ENCODE peak calls at places on chromosomes 3 and 15, in seven cellular contexts. One of them, this sample, is unnamed.

GRCh38 chr3:102643546-102643945 is 208.7 kb downstream of the ZPLD1 start:
- DNase-seq in astrocyte of the cerebellum: no peak
- DNase-seq in BJ: no peak
- DNase-seq in endodermal cell: no peak
- DNase-seq in osteoblast: no peak
- DNase-seq in HFFc6: no peak
- DNase-seq in SK-N-SH: no peak
- DNase-seq in this sample: no peak

GRCh38 chr15:60733196-60733595 is 254.3 kb upstream of the ICE2 start:
- DNase-seq in BJ: no peak
- DNase-seq in SK-N-SH: no peak
- DNase-seq in astrocyte of the cerebellum: no peak
- DNase-seq in endodermal cell: no peak
- DNase-seq in HFFc6: no peak
- DNase-seq in osteoblast: no peak
- DNase-seq in this sample: no peak

GRCh38 chr3:129606522-129607390 is at the start of gene PLXND1:
- DNase-seq in endodermal cell: peak
- DNase-seq in osteoblast: peak
- DNase-seq in HFFc6: peak
- DNase-seq in SK-N-SH: peak
- DNase-seq in BJ: no peak
- DNase-seq in astrocyte of the cerebellum: no peak
- DNase-seq in this sample: peak

GRCh38 chr15:22995786-22996185 is 15.6 kb upstream of the CYFIP1 start:
- DNase-seq in endodermal cell: peak
- DNase-seq in HFFc6: no peak
- DNase-seq in SK-N-SH: no peak
- DNase-seq in astrocyte of the cerebellum: no peak
- DNase-seq in osteoblast: no peak
- DNase-seq in BJ: no peak
- DNase-seq in this sample: no peak

GRCh38 chr15:45457641-45458539 is 64.7 kb downstream of the SLC30A4 start:
- DNase-seq in HFFc6: peak
- DNase-seq in BJ: no peak
- DNase-seq in endodermal cell: peak
- DNase-seq in SK-N-SH: peak
- DNase-seq in astrocyte of the cerebellum: peak
- DNase-seq in osteoblast: peak
- DNase-seq in this sample: peak

GRCh38 chr3:22713936-22714335 is 489.2 kb upstream of the UBE2E2 start:
- DNase-seq in osteoblast: no peak
- DNase-seq in SK-N-SH: no peak
- DNase-seq in astrocyte of the cerebellum: peak
- DNase-seq in BJ: peak
- DNase-seq in endodermal cell: no peak
- DNase-seq in HFFc6: peak
- DNase-seq in this sample: no peak

GRCh38 chr3:177538064-177538742 is 340.9 kb upstream of the TBL1XR1 start:
- DNase-seq in astrocyte of the cerebellum: peak
- DNase-seq in endodermal cell: no peak
- DNase-seq in osteoblast: peak
- DNase-seq in SK-N-SH: peak
- DNase-seq in BJ: no peak
- DNase-seq in HFFc6: no peak
- DNase-seq in this sample: no peak

GRCh38 chr15:45449878-45450277 is 71.5 kb upstream of the GATM start:
- DNase-seq in osteoblast: no peak
- DNase-seq in astrocyte of the cerebellum: no peak
- DNase-seq in BJ: no peak
- DNase-seq in endodermal cell: no peak
- DNase-seq in HFFc6: no peak
- DNase-seq in SK-N-SH: no peak
- DNase-seq in this sample: no peak

GRCh38 chr3:172107403-172107802 is 68.0 kb downstream of the FNDC3B start:
- DNase-seq in osteoblast: no peak
- DNase-seq in astrocyte of the cerebellum: no peak
- DNase-seq in SK-N-SH: no peak
- DNase-seq in HFFc6: no peak
- DNase-seq in BJ: no peak
- DNase-seq in endodermal cell: no peak
- DNase-seq in this sample: peak

GRCh38 chr3:186940965-186941364 is 10.6 kb downstream of the ST6GAL1 start:
- DNase-seq in endodermal cell: peak
- DNase-seq in astrocyte of the cerebellum: no peak
- DNase-seq in BJ: no peak
- DNase-seq in SK-N-SH: no peak
- DNase-seq in HFFc6: no peak
- DNase-seq in osteoblast: no peak
- DNase-seq in this sample: no peak

GRCh38 chr3:133994166-133994910 is 35.4 kb downstream of the SLCO2A1 start:
- DNase-seq in BJ: no peak
- DNase-seq in astrocyte of the cerebellum: no peak
- DNase-seq in HFFc6: no peak
- DNase-seq in endodermal cell: peak
- DNase-seq in SK-N-SH: no peak
- DNase-seq in osteoblast: no peak
- DNase-seq in this sample: no peak

GRCh38 chr3:108513961-108514360 is 3.6 kb upstream of the MYH15 start:
- DNase-seq in HFFc6: peak
- DNase-seq in osteoblast: no peak
- DNase-seq in BJ: no peak
- DNase-seq in SK-N-SH: no peak
- DNase-seq in astrocyte of the cerebellum: no peak
- DNase-seq in endodermal cell: no peak
- DNase-seq in this sample: no peak

GRCh38 chr3:138042043-138042442 is 32.1 kb downstream of the CLDN18 start:
- DNase-seq in HFFc6: peak
- DNase-seq in endodermal cell: no peak
- DNase-seq in astrocyte of the cerebellum: peak
- DNase-seq in BJ: no peak
- DNase-seq in osteoblast: no peak
- DNase-seq in SK-N-SH: no peak
- DNase-seq in this sample: no peak

GRCh38 chr3:49805884-49806701 is 3.0 kb downstream of the INKA1 start:
- DNase-seq in endodermal cell: peak
- DNase-seq in BJ: no peak
- DNase-seq in astrocyte of the cerebellum: no peak
- DNase-seq in SK-N-SH: peak
- DNase-seq in osteoblast: peak
- DNase-seq in HFFc6: no peak
- DNase-seq in this sample: peak

GRCh38 chr3:72661115-72661457 is 187.2 kb downstream of the SHQ1 start:
- DNase-seq in endodermal cell: no peak
- DNase-seq in BJ: peak
- DNase-seq in HFFc6: peak
- DNase-seq in osteoblast: peak
- DNase-seq in astrocyte of the cerebellum: peak
- DNase-seq in SK-N-SH: peak
- DNase-seq in this sample: no peak

GRCh38 chr3:170117134-170117533 is 64.4 kb downstream of the PHC3 start:
- DNase-seq in HFFc6: peak
- DNase-seq in astrocyte of the cerebellum: no peak
- DNase-seq in BJ: no peak
- DNase-seq in endodermal cell: peak
- DNase-seq in SK-N-SH: peak
- DNase-seq in osteoblast: no peak
- DNase-seq in this sample: no peak
- TF ChIP-seq CTCF in HFFc6: peak
- TF ChIP-seq CTCF in astrocyte of the cerebellum: peak
- TF ChIP-seq CTCF in BJ: peak
- TF ChIP-seq CTCF in endodermal cell: peak
- TF ChIP-seq CTCF in SK-N-SH: peak
- TF ChIP-seq CTCF in osteoblast: peak
- TF ChIP-seq CTCF in this sample: no peak

DNA sequence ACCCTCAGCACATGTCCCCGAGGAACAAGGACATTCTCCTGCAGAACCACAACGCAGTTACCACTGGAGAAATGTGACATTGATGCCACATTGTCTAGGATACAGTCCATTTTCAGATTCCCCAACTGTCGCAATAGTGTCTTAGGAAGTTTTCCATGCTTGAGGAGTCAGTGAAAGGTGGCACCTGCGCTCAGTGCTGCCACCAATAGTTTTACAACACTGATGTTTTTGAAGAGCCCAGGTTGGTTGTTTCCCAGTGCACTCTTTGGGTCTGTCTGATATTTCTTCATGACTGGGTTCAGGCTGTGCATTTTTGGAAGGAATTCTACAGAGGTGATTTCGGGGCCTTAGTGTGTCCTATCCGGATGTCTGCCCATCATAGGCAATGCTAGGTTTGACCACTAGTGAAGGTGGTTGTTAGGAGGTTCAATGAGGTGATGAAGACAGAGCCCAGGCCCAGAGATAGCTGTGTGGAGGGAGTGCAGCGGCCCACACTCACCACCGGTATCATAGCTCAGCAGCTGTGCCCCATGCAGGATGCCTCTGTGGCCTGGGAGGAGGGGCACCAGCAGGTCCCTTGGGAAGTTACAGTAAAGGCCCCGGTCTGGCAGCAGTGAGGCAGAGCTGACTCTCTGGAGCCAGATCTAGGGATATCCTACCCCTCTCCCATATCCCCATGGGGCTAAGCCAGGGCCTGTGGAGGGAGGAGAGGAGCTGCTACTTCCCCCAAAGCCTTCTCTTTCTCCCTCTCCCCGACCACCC is 96.6 kb downstream of the DNAJB8 start:
- DNase-seq in SK-N-SH: no peak
- DNase-seq in HFFc6: no peak
- DNase-seq in endodermal cell: no peak
- DNase-seq in osteoblast: peak
- DNase-seq in astrocyte of the cerebellum: no peak
- DNase-seq in BJ: no peak
- DNase-seq in this sample: no peak
- TF ChIP-seq CTCF in SK-N-SH: no peak
- TF ChIP-seq CTCF in HFFc6: peak
- TF ChIP-seq CTCF in endodermal cell: peak
- TF ChIP-seq CTCF in osteoblast: no peak
- TF ChIP-seq CTCF in astrocyte of the cerebellum: peak
- TF ChIP-seq CTCF in BJ: no peak
- TF ChIP-seq CTCF in this sample: no peak

DNA sequence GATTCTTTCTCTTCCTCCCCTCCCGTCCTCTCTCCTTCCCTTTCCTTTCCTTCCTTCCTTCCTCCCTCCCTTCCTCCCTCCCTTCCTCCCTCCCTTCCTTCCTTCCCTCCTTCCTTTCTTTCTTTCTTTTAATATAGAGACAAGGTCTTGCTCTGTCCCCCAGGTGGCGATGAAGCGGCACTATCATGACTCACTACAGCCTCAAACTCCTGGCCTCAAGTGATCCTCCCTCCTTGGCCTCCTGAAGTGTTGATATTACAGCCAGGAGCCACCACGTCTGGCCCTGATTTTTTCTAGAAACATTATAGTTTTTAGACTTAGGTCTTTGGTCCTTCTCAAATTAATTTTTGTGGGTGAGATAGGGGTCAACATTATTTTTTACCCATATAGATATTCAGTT is 15.5 kb downstream of the GRM2 start:
- DNase-seq in astrocyte of the cerebellum: no peak
- DNase-seq in endodermal cell: no peak
- DNase-seq in SK-N-SH: no peak
- DNase-seq in BJ: no peak
- DNase-seq in osteoblast: no peak
- DNase-seq in HFFc6: no peak
- DNase-seq in this sample: no peak
- TF ChIP-seq CTCF in astrocyte of the cerebellum: no peak
- TF ChIP-seq CTCF in endodermal cell: peak
- TF ChIP-seq CTCF in SK-N-SH: no peak
- TF ChIP-seq CTCF in BJ: no peak
- TF ChIP-seq CTCF in osteoblast: no peak
- TF ChIP-seq CTCF in HFFc6: no peak
- TF ChIP-seq CTCF in this sample: no peak

DNA sequence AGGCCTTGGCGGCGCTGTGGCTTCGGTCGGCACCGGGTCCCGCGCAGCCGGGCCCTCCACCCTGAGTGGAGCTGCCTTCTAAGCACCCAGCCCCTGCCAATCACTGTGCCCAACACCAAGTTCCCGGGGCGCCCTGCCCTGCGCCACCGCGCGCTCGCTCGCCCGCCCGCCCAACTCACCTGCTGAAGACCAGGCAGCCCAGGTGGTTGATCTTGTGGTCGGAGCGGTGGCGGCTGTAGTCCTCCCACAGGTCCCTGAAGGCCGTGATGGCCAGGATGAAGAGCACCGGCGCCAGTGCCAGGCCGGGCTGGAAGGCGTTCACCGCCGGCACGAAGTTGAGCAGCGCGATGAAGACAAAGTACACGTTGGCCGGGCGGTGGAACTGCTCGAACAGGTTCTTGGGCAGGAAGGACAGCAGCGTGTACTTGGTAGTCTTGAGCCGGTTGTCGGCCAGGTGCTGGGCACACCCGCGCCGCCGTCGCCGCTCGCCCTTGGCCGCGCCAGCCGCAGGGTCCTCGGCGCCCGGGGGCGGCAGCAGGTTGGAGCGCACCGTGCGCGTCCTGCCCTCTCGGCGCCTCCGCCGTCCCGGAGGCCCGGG is 559 bp downstream of the ATP10A start:
- DNase-seq in SK-N-SH: no peak
- DNase-seq in HFFc6: no peak
- DNase-seq in BJ: no peak
- DNase-seq in astrocyte of the cerebellum: no peak
- DNase-seq in osteoblast: peak
- DNase-seq in endodermal cell: peak
- DNase-seq in this sample: no peak
- TF ChIP-seq CTCF in SK-N-SH: no peak
- TF ChIP-seq CTCF in HFFc6: peak
- TF ChIP-seq CTCF in BJ: no peak
- TF ChIP-seq CTCF in astrocyte of the cerebellum: no peak
- TF ChIP-seq CTCF in osteoblast: no peak
- TF ChIP-seq CTCF in endodermal cell: no peak
- TF ChIP-seq CTCF in this sample: no peak

GRCh38 chr15:43133429-43134156 is at the start of gene TMEM62:
- DNase-seq in osteoblast: peak
- DNase-seq in SK-N-SH: peak
- DNase-seq in endodermal cell: peak
- DNase-seq in HFFc6: peak
- DNase-seq in BJ: no peak
- DNase-seq in astrocyte of the cerebellum: no peak
- DNase-seq in this sample: peak
- TF ChIP-seq CTCF in osteoblast: no peak
- TF ChIP-seq CTCF in SK-N-SH: no peak
- TF ChIP-seq CTCF in endodermal cell: peak
- TF ChIP-seq CTCF in HFFc6: no peak
- TF ChIP-seq CTCF in BJ: no peak
- TF ChIP-seq CTCF in astrocyte of the cerebellum: no peak
- TF ChIP-seq CTCF in this sample: no peak